ENCODE peak calls at places on chromosomes 4 and X, in four cellular contexts. One of them, this sample, is unnamed.

GRCh38 chr4:56689661-56690060 is 8.6 kb upstream of the HOPX start:
- DNase-seq in IMR-90: no peak
- DNase-seq in cardiac muscle cell: no peak
- DNase-seq in spleen: no peak
- DNase-seq in this sample: no peak

GRCh38 chr4:73740353-73740778 is at the start of gene CXCL8:
- DNase-seq in IMR-90: peak; percentile 91
- DNase-seq in cardiac muscle cell: peak; percentile 91
- DNase-seq in spleen: no peak
- DNase-seq in this sample: peak; percentile 70

GRCh38 chr4:149409186-149410056 is 406.2 kb downstream of the IQCM start:
- DNase-seq in IMR-90: peak; percentile 38
- DNase-seq in cardiac muscle cell: peak; percentile 84
- DNase-seq in spleen: no peak
- DNase-seq in this sample: peak; percentile 73

GRCh38 chr4:122576261-122577188 is 44.3 kb downstream of the IL21 start:
- DNase-seq in IMR-90: peak; percentile 58
- DNase-seq in cardiac muscle cell: peak; percentile 74
- DNase-seq in spleen: no peak
- DNase-seq in this sample: peak; percentile 47

GRCh38 chrX:154401918-154402621 is 3.9 kb downstream of the RPL10 start:
- DNase-seq in IMR-90: peak; percentile 33
- DNase-seq in cardiac muscle cell: peak; percentile 26
- DNase-seq in spleen: no peak
- DNase-seq in this sample: no peak

GRCh38 chrX:16978193-16978984 is 31.9 kb downstream of the REPS2 start:
- DNase-seq in IMR-90: no peak
- DNase-seq in cardiac muscle cell: no peak
- DNase-seq in spleen: no peak
- DNase-seq in this sample: no peak

GRCh38 chr4:152591361-152591760 is 55.5 kb upstream of the FBXW7 start:
- DNase-seq in IMR-90: peak; percentile 11
- DNase-seq in cardiac muscle cell: peak; percentile 66
- DNase-seq in spleen: peak; percentile 79
- DNase-seq in this sample: no peak

GRCh38 chr4:16745009-16745408 is 153.4 kb downstream of the LDB2 start:
- DNase-seq in IMR-90: peak; percentile 89
- DNase-seq in cardiac muscle cell: peak; percentile 80
- DNase-seq in spleen: no peak
- DNase-seq in this sample: no peak

GRCh38 chrX:132001127-132001526 is 22.0 kb upstream of the STK26 start:
- DNase-seq in IMR-90: no peak
- DNase-seq in cardiac muscle cell: no peak
- DNase-seq in spleen: no peak
- DNase-seq in this sample: peak; percentile 67

GRCh38 chr4:1492636-1493539 is 86.6 kb upstream of the NKX1-1 start:
- DNase-seq in IMR-90: no peak
- DNase-seq in cardiac muscle cell: no peak
- DNase-seq in spleen: no peak
- DNase-seq in this sample: no peak

GRCh38 chrX:135480076-135480475 is 40.4 kb upstream of the INTS6L start:
- DNase-seq in IMR-90: no peak
- DNase-seq in cardiac muscle cell: no peak
- DNase-seq in spleen: no peak
- DNase-seq in this sample: no peak

GRCh38 chrX:119194631-119195030 is 41.5 kb upstream of the PGRMC1 start:
- DNase-seq in IMR-90: no peak
- DNase-seq in cardiac muscle cell: peak; percentile 57
- DNase-seq in spleen: no peak
- DNase-seq in this sample: no peak

GRCh38 chr4:1582227-1582626 is 101.9 kb downstream of the FAM53A start:
- DNase-seq in IMR-90: no peak
- DNase-seq in cardiac muscle cell: no peak
- DNase-seq in spleen: peak; percentile 87
- DNase-seq in this sample: no peak

GRCh38 chr4:80875642-80876041 is 154.9 kb upstream of the BMP3 start:
- DNase-seq in IMR-90: no peak
- DNase-seq in cardiac muscle cell: no peak
- DNase-seq in spleen: no peak
- DNase-seq in this sample: no peak

GRCh38 chrX:16770970-16771482 is 15.2 kb upstream of the TXLNG start:
- DNase-seq in IMR-90: no peak
- DNase-seq in cardiac muscle cell: no peak
- DNase-seq in spleen: no peak
- DNase-seq in this sample: no peak

GRCh38 chr4:109614466-109614865 is 54.4 kb downstream of the MCUB start:
- DNase-seq in IMR-90: no peak
- DNase-seq in cardiac muscle cell: peak; percentile 9
- DNase-seq in spleen: no peak
- DNase-seq in this sample: no peak

GRCh38 chr4:156251373-156252065 is 297.9 kb upstream of the CTSO start:
- DNase-seq in IMR-90: no peak
- DNase-seq in cardiac muscle cell: no peak
- DNase-seq in spleen: no peak
- DNase-seq in this sample: no peak

GRCh38 chrX:149871940-149872339 is 9.0 kb upstream of the MAGEA8 start:
- DNase-seq in IMR-90: no peak
- DNase-seq in cardiac muscle cell: peak; percentile 10
- DNase-seq in spleen: peak; percentile 76
- DNase-seq in this sample: peak; percentile 0

GRCh38 chr4:5710065-5710961 is 688 bp upstream of the EVC start:
- DNase-seq in IMR-90: peak; percentile 18
- DNase-seq in cardiac muscle cell: peak; percentile 37
- DNase-seq in spleen: no peak
- DNase-seq in this sample: peak; percentile 13

GRCh38 chrX:154734101-154734781 is 16.6 kb downstream of the GAB3 start:
- DNase-seq in IMR-90: peak; percentile 91
- DNase-seq in cardiac muscle cell: peak; percentile 84
- DNase-seq in spleen: peak; percentile 82
- DNase-seq in this sample: no peak

GRCh38 chr4:82811838-82812672 is 13.5 kb upstream of the SCD5 start:
- DNase-seq in IMR-90: peak; percentile 41
- DNase-seq in cardiac muscle cell: peak; percentile 14
- DNase-seq in spleen: no peak
- DNase-seq in this sample: no peak

GRCh38 chr4:6257243-6258025 is 12.2 kb upstream of the WFS1 start:
- DNase-seq in IMR-90: no peak
- DNase-seq in cardiac muscle cell: no peak
- DNase-seq in spleen: peak; percentile 74
- DNase-seq in this sample: no peak

GRCh38 chr4:181085584-181085983 is 1157.6 kb upstream of the TENM3 start:
- DNase-seq in IMR-90: no peak
- DNase-seq in cardiac muscle cell: no peak
- DNase-seq in spleen: no peak
- DNase-seq in this sample: no peak

GRCh38 chr4:53233396-53233795 is 132.5 kb downstream of the SCFD2 start:
- DNase-seq in IMR-90: peak; percentile 61
- DNase-seq in cardiac muscle cell: peak; percentile 10
- DNase-seq in spleen: no peak
- DNase-seq in this sample: no peak

GRCh38 chr4:99002274-99002673 is 6.8 kb downstream of the METAP1 start:
- DNase-seq in IMR-90: no peak
- DNase-seq in cardiac muscle cell: no peak
- DNase-seq in spleen: no peak
- DNase-seq in this sample: no peak

GRCh38 chr4:100977274-100977673 is 370.1 kb downstream of the PPP3CA start:
- DNase-seq in IMR-90: no peak
- DNase-seq in cardiac muscle cell: no peak
- DNase-seq in spleen: no peak
- DNase-seq in this sample: no peak

GRCh38 chr4:182380701-182381295 is 137.6 kb downstream of the TENM3 start:
- DNase-seq in IMR-90: no peak
- DNase-seq in cardiac muscle cell: peak; percentile 42
- DNase-seq in spleen: no peak
- DNase-seq in this sample: no peak

GRCh38 chr4:98470366-98470765 is 188.0 kb downstream of the TSPAN5 start:
- DNase-seq in IMR-90: no peak
- DNase-seq in cardiac muscle cell: no peak
- DNase-seq in spleen: no peak
- DNase-seq in this sample: no peak

GRCh38 chr4:7788193-7788592 is 151.5 kb downstream of the AFAP1 start:
- DNase-seq in IMR-90: no peak
- DNase-seq in cardiac muscle cell: no peak
- DNase-seq in spleen: peak; percentile 54
- DNase-seq in this sample: no peak
- H3K27ac ChIP-seq in IMR-90: no peak overlapping the region
- H3K27ac ChIP-seq in cardiac muscle cell: no peak overlapping the region
- H3K27ac ChIP-seq in spleen: no peak overlapping the region
- H3K27ac ChIP-seq in this sample: no peak overlapping the region

DNA sequence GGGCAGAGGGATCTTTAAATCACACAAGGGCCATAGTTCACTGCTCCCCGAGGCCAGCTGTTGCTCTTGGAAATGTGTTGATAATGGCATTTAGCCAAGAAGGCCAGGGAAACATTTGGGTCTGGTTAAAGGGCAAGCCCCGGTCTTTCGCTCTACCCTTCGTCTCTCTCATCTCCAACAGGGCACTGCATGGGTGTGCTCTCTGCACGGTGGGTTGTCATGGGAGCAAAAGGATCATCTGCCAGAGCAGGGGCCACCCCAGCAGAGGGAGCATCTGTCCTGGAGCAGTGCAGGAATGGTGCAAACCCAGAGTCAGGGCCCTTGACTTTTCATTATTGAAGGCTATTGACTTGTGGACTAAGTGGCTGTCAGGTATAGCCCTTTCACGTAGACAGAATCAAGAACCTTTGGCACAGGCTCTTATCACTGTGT is 22.7 kb upstream of the PGRMC2 start:
- DNase-seq in IMR-90: no peak
- DNase-seq in cardiac muscle cell: peak; percentile 35
- DNase-seq in spleen: no peak
- DNase-seq in this sample: no peak
- TF ChIP-seq CTCF in IMR-90: no peak
- TF ChIP-seq CTCF in cardiac muscle cell: peak; percentile 30
- TF ChIP-seq CTCF in spleen: no peak
- TF ChIP-seq CTCF in this sample: no peak

DNA sequence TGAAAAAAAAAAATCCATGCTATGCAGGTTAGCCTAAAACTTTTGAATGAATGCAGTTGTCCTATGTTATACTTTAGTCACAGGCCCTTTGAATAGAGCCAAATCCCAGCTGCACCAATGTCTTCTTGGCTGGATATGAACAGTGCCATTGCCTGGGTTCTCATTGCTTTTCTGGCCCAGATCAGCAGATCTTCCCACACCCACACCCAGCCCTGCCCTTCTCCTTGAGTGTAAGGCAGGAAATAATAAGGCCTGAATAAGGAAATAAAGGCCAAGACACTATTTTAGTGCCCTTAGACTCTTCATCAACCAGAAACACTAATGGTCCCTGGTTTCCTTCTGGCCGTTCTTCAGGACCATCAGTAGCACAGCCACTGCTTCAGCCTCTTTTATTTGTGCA is 66.6 kb downstream of the USP38 start:
- DNase-seq in IMR-90: no peak
- DNase-seq in cardiac muscle cell: no peak
- DNase-seq in spleen: no peak
- DNase-seq in this sample: no peak
- H3K27ac ChIP-seq in IMR-90: no peak overlapping the region
- H3K27ac ChIP-seq in cardiac muscle cell: no peak overlapping the region
- H3K27ac ChIP-seq in spleen: no peak overlapping the region
- H3K27ac ChIP-seq in this sample: no peak overlapping the region

GRCh38 chr4:184812181-184812542 is 13.6 kb downstream of the ACSL1 start:
- DNase-seq in IMR-90: no peak
- DNase-seq in cardiac muscle cell: no peak
- DNase-seq in spleen: no peak
- DNase-seq in this sample: no peak
- TF ChIP-seq CTCF in IMR-90: no peak
- TF ChIP-seq CTCF in cardiac muscle cell: no peak
- TF ChIP-seq CTCF in spleen: no peak
- TF ChIP-seq CTCF in this sample: no peak

DNA sequence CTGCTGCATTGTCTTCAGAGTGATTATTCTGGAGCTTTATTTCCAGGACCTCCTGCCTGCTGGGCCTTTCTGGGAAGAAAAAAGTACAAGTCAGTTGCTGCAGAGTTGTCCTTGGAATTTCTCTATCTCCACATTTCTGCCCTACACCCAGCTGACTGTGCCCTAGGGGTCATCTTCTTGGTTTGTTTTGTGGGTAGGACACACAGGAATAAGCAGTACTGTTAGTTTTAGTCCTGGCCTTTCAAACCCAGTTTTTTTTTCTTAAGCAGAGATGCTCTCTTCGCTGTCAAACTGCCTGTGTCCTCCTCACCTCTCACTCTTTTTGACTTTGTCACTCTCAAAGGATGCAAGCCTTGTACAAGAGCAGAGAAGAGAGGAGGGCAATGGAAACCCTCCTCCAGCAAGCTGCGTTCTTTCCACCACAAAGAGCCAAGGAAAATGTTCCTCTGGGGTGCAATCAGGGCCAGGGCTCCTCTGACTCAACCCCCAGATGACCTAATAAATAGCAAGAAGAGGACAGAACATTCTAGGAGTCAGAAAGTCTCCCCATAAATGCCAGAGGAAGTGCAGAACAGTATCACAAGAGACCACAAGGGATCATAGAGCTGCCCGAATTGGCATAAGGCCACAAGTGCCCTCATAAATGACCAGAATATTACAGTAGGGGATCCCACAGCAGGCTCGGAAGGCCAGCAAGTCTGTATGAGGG is 186.2 kb downstream of the RCHY1 start:
- DNase-seq in IMR-90: no peak
- DNase-seq in cardiac muscle cell: no peak
- DNase-seq in spleen: no peak
- DNase-seq in this sample: no peak
- H3K27ac ChIP-seq in IMR-90: no peak overlapping the region
- H3K27ac ChIP-seq in cardiac muscle cell: no peak overlapping the region
- H3K27ac ChIP-seq in spleen: peak overlapping the region; percentile 28
- H3K27ac ChIP-seq in this sample: no peak overlapping the region

DNA sequence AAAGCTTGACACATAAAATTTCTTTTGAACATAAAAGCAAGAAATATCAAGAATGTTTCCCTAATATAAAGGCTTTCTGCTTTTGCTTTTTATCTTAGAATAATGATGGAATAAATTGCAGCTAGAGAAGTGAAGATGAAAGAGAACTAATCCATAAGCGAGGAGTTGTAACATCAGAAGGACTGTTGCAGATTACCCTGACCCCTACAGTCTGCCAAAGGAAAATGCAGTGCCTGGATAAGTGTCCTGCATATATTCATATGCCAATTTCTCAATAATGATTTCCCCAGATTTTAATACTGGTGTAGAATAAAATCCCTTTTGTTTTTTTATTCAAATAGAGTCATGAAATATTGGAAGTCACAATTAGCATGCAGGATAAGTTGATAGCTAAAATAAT is 115.9 kb downstream of the MAGEC2 start:
- DNase-seq in IMR-90: peak; percentile 1
- DNase-seq in cardiac muscle cell: peak; percentile 41
- DNase-seq in spleen: no peak
- DNase-seq in this sample: peak; percentile 1
- TF ChIP-seq CTCF in IMR-90: peak; percentile 23
- TF ChIP-seq CTCF in cardiac muscle cell: peak; percentile 35
- TF ChIP-seq CTCF in spleen: peak; percentile 12
- TF ChIP-seq CTCF in this sample: peak; percentile 17

This sample was measured in RWPE1.